ENCODE peak calls at places on chromosomes 7 and 10, in five cellular contexts. K is mammary epithelial cell, P is heart left ventricle, M is dorsolateral prefrontal cortex, G is cardiac muscle cell. W is an unnamed sample.

GRCh38 chr7:2757904-2758672 is 70.1 kb downstream of the AMZ1 start:
- DNase-seq in K (peak; percentile 97), P (no peak), M (no peak), G (peak; percentile 96), W (peak; percentile 45)

GRCh38 chr7:158821173-158822021 is 7.9 kb downstream of the ESYT2 start:
- DNase-seq in K (peak; percentile 93), P (no peak), M (no peak), G (peak; percentile 75), W (no peak)

GRCh38 chr7:3033581-3033980 is 10.1 kb downstream of the CARD11 start:
- DNase-seq in K (no peak), P (no peak), M (no peak), G (no peak), W (no peak)

GRCh38 chr10:100670828-100671479 is 74.4 kb upstream of the PAX2 start:
- DNase-seq in K (no peak), P (no peak), M (no peak), G (peak; percentile 17), W (no peak)

GRCh38 chr7:92788559-92789183 is 47.7 kb downstream of the CDK6 start:
- DNase-seq in K (no peak), P (no peak), M (no peak), G (no peak), W (no peak)

GRCh38 chr7:1236132-1236655 is 3.5 kb downstream of the UNCX start:
- DNase-seq in K (no peak), P (no peak), M (no peak), G (no peak), W (no peak)

GRCh38 chr7:132910657-132911056 is 171.2 kb downstream of the CHCHD3 start:
- DNase-seq in K (no peak), P (no peak), M (no peak), G (peak; percentile 28), W (no peak)

GRCh38 chr10:97427571-97428179 is 1.7 kb downstream of the PGAM1 start:
- DNase-seq in K (peak; percentile 44), P (no peak), M (no peak), G (peak; percentile 52), W (no peak)

GRCh38 chr10:28157379-28157778 is 145.5 kb downstream of the MPP7 start:
- DNase-seq in K (no peak), P (no peak), M (no peak), G (no peak), W (no peak)

GRCh38 chr10:101111547-101111946 is 19.6 kb upstream of the TLX1 start:
- DNase-seq in K (no peak), P (no peak), M (no peak), G (no peak), W (no peak)

GRCh38 chr10:19816420-19817250 is at the start of gene PLXDC2:
- DNase-seq in K (peak; percentile 47), P (peak; percentile 82), M (peak; percentile 43), G (no peak), W (peak; percentile 72)

GRCh38 chr7:7203813-7204575 is 21.6 kb downstream of the C1GALT1 start:
- DNase-seq in K (peak; percentile 35), P (no peak), M (no peak), G (no peak), W (no peak)

GRCh38 chr7:74452748-74453320 is 872 bp upstream of the GTF2IRD1 start:
- DNase-seq in K (peak; percentile 33), P (peak; percentile 51), M (no peak), G (peak; percentile 36), W (no peak)

GRCh38 chr10:96413151-96413787 is 54.5 kb upstream of the OPALIN start:
- DNase-seq in K (no peak), P (no peak), M (no peak), G (no peak), W (no peak)

GRCh38 chr10:86711957-86712708 is 43.8 kb downstream of the LDB3 start:
- DNase-seq in K (peak; percentile 17), P (no peak), M (no peak), G (peak; percentile 52), W (peak; percentile 43)

GRCh38 chr7:27154901-27155815 is 1.3 kb downstream of the HOXA7 start:
- DNase-seq in K (peak; percentile 84), P (peak; percentile 44), M (no peak), G (no peak), W (peak; percentile 29)

GRCh38 chr7:12007591-12007990 is 175.6 kb upstream of the THSD7A start:
- DNase-seq in K (no peak), P (no peak), M (no peak), G (no peak), W (no peak)

GRCh38 chr10:48287417-48288391 is 13.2 kb upstream of the FRMPD2 start:
- DNase-seq in K (peak; percentile 45), P (no peak), M (peak; percentile 69), G (no peak), W (no peak)

GRCh38 chr7:138188290-138188858 is 112.1 kb downstream of the AKR1D1 start:
- DNase-seq in K (no peak), P (no peak), M (no peak), G (no peak), W (no peak)

GRCh38 chr10:31143331-31143935 is 111.8 kb upstream of the ZNF438 start:
- DNase-seq in K (no peak), P (no peak), M (no peak), G (no peak), W (no peak)

GRCh38 chr10:43262043-43262901 is 4.6 kb downstream of the RASGEF1A start:
- DNase-seq in K (no peak), P (no peak), M (no peak), G (no peak), W (peak; percentile 54)

GRCh38 chr10:99880071-99880835 is 97.8 kb downstream of the ABCC2 start:
- DNase-seq in K (no peak), P (peak; percentile 68), M (no peak), G (peak; percentile 6), W (no peak)

GRCh38 chr10:68562666-68563522 is 2.8 kb downstream of the TET1 start:
- DNase-seq in K (no peak), P (no peak), M (no peak), G (peak; percentile 71), W (no peak)

GRCh38 chr7:111388912-111389311 is 173.4 kb downstream of the IMMP2L start:
- DNase-seq in K (no peak), P (no peak), M (no peak), G (no peak), W (no peak)

GRCh38 chr7:39952378-39952777 is 2.3 kb downstream of the CDK13 start:
- DNase-seq in K (peak; percentile 44), P (no peak), M (no peak), G (peak; percentile 46), W (no peak)

GRCh38 chr7:64993901-64994300 is 3.1 kb upstream of the ZNF117 start:
- DNase-seq in K (peak; percentile 33), P (no peak), M (no peak), G (no peak), W (no peak)

GRCh38 chr10:4352566-4352961 is 473.4 kb upstream of the AKR1E2 start:
- DNase-seq in K (no peak), P (no peak), M (no peak), G (peak; percentile 82), W (no peak)

GRCh38 chr10:93096901-93097300 is 23.2 kb downstream of the CYP26A1 start:
- DNase-seq in K (no peak), P (no peak), M (no peak), G (no peak), W (no peak)

GRCh38 chr10:19168584-19168983 is 120.0 kb downstream of the MALRD1 start:
- DNase-seq in K (no peak), P (no peak), M (no peak), G (no peak), W (no peak)

GRCh38 chr10:114665406-114665805 is 7.3 kb upstream of the ABLIM1 start:
- DNase-seq in K (no peak), P (no peak), M (no peak), G (no peak), W (no peak)

GRCh38 chr10:30823651-30824050 is 194.1 kb upstream of the LYZL2 start:
- DNase-seq in K (no peak), P (no peak), M (no peak), G (no peak), W (no peak)

GRCh38 chr10:132304756-132305509 is 2.8 kb downstream of the STK32C start:
- DNase-seq in K (no peak), P (no peak), M (no peak), G (no peak), W (no peak)

GRCh38 chr7:99127636-99128035 is 16.3 kb downstream of the SMURF1 start:
- DNase-seq in K (no peak), P (no peak), M (no peak), G (no peak), W (no peak)

GRCh38 chr10:112741830-112742402 is 208.1 kb upstream of the TCF7L2 start:
- DNase-seq in K (peak; percentile 58), P (no peak), M (no peak), G (no peak), W (no peak)

GRCh38 chr7:43766564-43766963 is 8.1 kb downstream of the BLVRA start:
- DNase-seq in K (no peak), P (no peak), M (no peak), G (no peak), W (no peak)

GRCh38 chr7:130921391-130922180 is 187.6 kb upstream of the KLF14 start:
- DNase-seq in K (no peak), P (no peak), M (peak; percentile 46), G (peak; percentile 91), W (no peak)
- H3K27ac ChIP-seq in K (no peak overlapping the region), P (peak overlapping the region; percentile 90), M (peak overlapping the region; percentile 79), G (no peak overlapping the region), W (peak overlapping the region; percentile 71)

GRCh38 chr7:95397381-95397780 is 1.2 kb upstream of the PON3 start:
- DNase-seq in K (no peak), P (no peak), M (no peak), G (no peak), W (no peak)

GRCh38 chr7:95394370-95394769 is 1.8 kb downstream of the PON3 start:
- DNase-seq in K (no peak), P (no peak), M (no peak), G (no peak), W (no peak)

GRCh38 chr7:95398155-95398940 is 2.2 kb upstream of the PON3 start:
- DNase-seq in K (no peak), P (no peak), M (no peak), G (no peak), W (no peak)

GRCh38 chr7:95396136-95397032 is at the start of gene PON3:
- DNase-seq in K (no peak), P (no peak), M (no peak), G (peak; percentile 40), W (peak; percentile 88)

DNA sequence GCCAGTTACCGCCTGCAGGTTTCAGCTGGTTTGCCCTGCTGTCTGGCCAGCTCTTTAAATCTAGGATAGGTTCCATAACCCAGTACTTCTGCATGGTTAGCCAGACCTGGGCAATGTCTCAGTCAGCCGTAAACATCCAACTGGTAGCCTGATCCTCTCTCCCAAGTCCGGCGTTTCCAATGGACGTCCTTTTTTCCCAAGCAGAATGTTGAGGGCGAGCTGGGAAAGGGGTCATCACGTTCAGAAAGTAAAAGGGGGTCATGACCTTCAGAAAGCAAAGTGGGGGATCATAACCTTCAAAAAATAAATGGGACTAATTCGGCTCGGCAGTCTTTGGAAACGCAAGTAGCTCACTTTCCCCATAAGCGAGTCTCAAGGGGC is 430 bp downstream of the PON3 start:
- DNase-seq in K (no peak), P (no peak), M (no peak), G (no peak), W (no peak)
- H3K4me3 ChIP-seq in K (peak overlapping the region; percentile 62), P (peak overlapping the region; percentile 64), M (no peak overlapping the region), G (no peak overlapping the region), W (peak overlapping the region; percentile 40)

GRCh38 chr7:116330961-116331360 is 120.6 kb downstream of the TES start:
- DNase-seq in K (no peak), P (no peak), M (no peak), G (peak; percentile 59), W (no peak)
- H3K27ac ChIP-seq in K (no peak overlapping the region), P (no peak overlapping the region), M (no peak overlapping the region), G (no peak overlapping the region), W (no peak overlapping the region)

GRCh38 chr7:36395171-36395894 is 5.7 kb downstream of the ANLN start:
- DNase-seq in K (no peak), P (no peak), M (no peak), G (no peak), W (no peak)
- H3K4me3 ChIP-seq in K (no peak overlapping the region), P (no peak overlapping the region), M (no peak overlapping the region), G (no peak overlapping the region), W (no peak overlapping the region)

W was measured in left lung.